ENCODE peak calls at places on chromosomes 16 and 17, in nine cellular contexts. O is neural crest cell, G is COR-L47, U is progenitor cell of endocrine pancreas, S is HEK293T, M is HFF-Myc, R is fibroblast of the conjunctiva, Z is iPS-NIHi11, K is colonic mucosa. E is an unnamed sample.

GRCh38 chr16:81798311-81799137 is 19.4 kb downstream of the PLCG2 start:
- DNase-seq in O (no peak), G (no peak), U (no peak), S (no peak), M (no peak), R (no peak), Z (peak), K (no peak), E (no peak)

GRCh38 chr17:63993368-63993990 is 4.7 kb upstream of the PRR29 start:
- DNase-seq in O (no peak), G (no peak), U (no peak), S (no peak), M (no peak), R (no peak), Z (no peak), K (no peak), E (no peak)

GRCh38 chr17:46877466-46877865 is 26.1 kb downstream of the WNT9B start:
- DNase-seq in O (no peak), G (no peak), U (no peak), S (no peak), M (no peak), R (no peak), Z (no peak), K (no peak), E (no peak)

GRCh38 chr16:1654505-1655268 is 23.4 kb upstream of the JPT2 start:
- DNase-seq in O (no peak), G (no peak), U (no peak), S (no peak), M (no peak), R (no peak), Z (no peak), K (no peak), E (no peak)

GRCh38 chr17:35051579-35052239 is 11.8 kb downstream of the RFFL start:
- DNase-seq in O (no peak), G (no peak), U (no peak), S (no peak), M (no peak), R (no peak), Z (no peak), K (peak), E (no peak)

GRCh38 chr16:50884066-50884860 is 142.4 kb downstream of the CYLD start:
- DNase-seq in O (peak), G (no peak), U (no peak), S (peak), M (no peak), R (no peak), Z (peak), K (no peak), E (peak)

GRCh38 chr16:11264155-11264832 is 4.8 kb downstream of the TNP2 start:
- DNase-seq in O (no peak), G (no peak), U (no peak), S (no peak), M (no peak), R (no peak), Z (no peak), K (peak), E (no peak)

GRCh38 chr16:83802135-83802534 is 5.6 kb upstream of the HSBP1 start:
- DNase-seq in O (no peak), G (no peak), U (no peak), S (no peak), M (peak), R (peak), Z (no peak), K (no peak), E (no peak)

GRCh38 chr16:19168173-19169080 is at the start of gene SYT17:
- DNase-seq in O (peak), G (peak), U (peak), S (peak), M (no peak), R (no peak), Z (peak), K (peak), E (peak)

GRCh38 chr17:43175213-43176118 is 4.5 kb downstream of the NBR1 start:
- DNase-seq in O (no peak), G (no peak), U (no peak), S (no peak), M (peak), R (no peak), Z (no peak), K (no peak), E (no peak)

GRCh38 chr17:42288985-42289862 is 926 bp downstream of the STAT5A start:
- DNase-seq in O (no peak), G (no peak), U (no peak), S (no peak), M (no peak), R (no peak), Z (peak), K (peak), E (peak)

GRCh38 chr17:82241926-82242697 is 13.3 kb downstream of the SLC16A3 start:
- DNase-seq in O (no peak), G (no peak), U (no peak), S (no peak), M (no peak), R (no peak), Z (no peak), K (no peak), E (no peak)

GRCh38 chr16:55349867-55350266 is 25.9 kb downstream of the IRX6 start:
- DNase-seq in O (no peak), G (no peak), U (no peak), S (no peak), M (peak), R (no peak), Z (no peak), K (no peak), E (no peak)

GRCh38 chr16:67317853-67318252 is 8.7 kb downstream of the KCTD19 start:
- DNase-seq in O (no peak), G (no peak), U (no peak), S (no peak), M (no peak), R (no peak), Z (no peak), K (no peak), E (no peak)

GRCh38 chr16:64308721-64309120 is 813.1 kb downstream of the CDH11 start:
- DNase-seq in O (no peak), G (no peak), U (no peak), S (no peak), M (no peak), R (no peak), Z (no peak), K (no peak), E (no peak)

GRCh38 chr16:27333549-27333948 is 19.8 kb downstream of the IL4R start:
- DNase-seq in O (no peak), G (no peak), U (no peak), S (no peak), M (no peak), R (no peak), Z (no peak), K (no peak), E (no peak)

GRCh38 chr16:1929578-1930337 is 11.5 kb upstream of the HS3ST6 start:
- DNase-seq in O (peak), G (peak), U (peak), S (peak), M (no peak), R (peak), Z (peak), K (peak), E (peak)

GRCh38 chr16:89361756-89362155 is 128.6 kb downstream of the ANKRD11 start:
- DNase-seq in O (no peak), G (no peak), U (no peak), S (no peak), M (no peak), R (no peak), Z (no peak), K (no peak), E (no peak)